ENCODE peak calls at places on chromosomes 6 and 20, in ten cellular contexts. W is GM03348; F is NCI-H1092; D is left cardiac atrium; V is mucosa of descending colon; A is adipocyte; X is activated CD8-positive, alpha-beta T cell treated with anti-CD3 and anti-CD28 coated beads, Interleukin-2, amount 10 ng/mL, durations not matched to agents 7 days and 5 days; R is lower lobe of right lung; M is GM06990; Y is IMR-90. Z is an unnamed sample.

GRCh38 chr6:148700047-148700712 is 46.6 kb upstream of the UST start:
- DNase-seq in Y (peak), A (peak), V (no peak), F (no peak), X (no peak), M (no peak), D (no peak), W (peak), R (no peak), Z (no peak)

GRCh38 chr6:23308166-23308565 is 738.8 kb downstream of the HDGFL1 start:
- DNase-seq in A (no peak), F (no peak), X (no peak), W (no peak), R (no peak), V (no peak), M (no peak), Y (no peak), D (no peak), Z (no peak)

GRCh38 chr6:13074746-13075490 is 253.4 kb downstream of the TBC1D7 start:
- DNase-seq in R (no peak), W (no peak), M (no peak), X (no peak), V (no peak), A (no peak), D (no peak), F (no peak), Y (no peak), Z (no peak)

GRCh38 chr6:43779864-43780260 is 9.9 kb downstream of the VEGFA start:
- DNase-seq in X (no peak), M (no peak), F (no peak), A (no peak), Y (no peak), R (peak), W (no peak), V (no peak), D (peak), Z (no peak)

GRCh38 chr20:59223750-59224149 is 60.1 kb downstream of the ZNF831 start:
- DNase-seq in A (no peak), D (no peak), X (no peak), W (no peak), R (no peak), M (no peak), F (no peak), V (no peak), Y (no peak), Z (no peak)

GRCh38 chr6:1047926-1048595 is 263.8 kb upstream of the FOXQ1 start:
- DNase-seq in M (no peak), R (no peak), X (no peak), W (no peak), F (no peak), Y (no peak), A (no peak), V (no peak), D (no peak), Z (no peak)

GRCh38 chr6:18883851-18884250 is 496.7 kb downstream of the RNF144B start:
- DNase-seq in M (no peak), R (no peak), D (no peak), F (no peak), W (no peak), X (no peak), A (no peak), Y (no peak), V (no peak), Z (no peak)

GRCh38 chr6:109514946-109515345 is 31.9 kb upstream of the ZBTB24 start:
- DNase-seq in Y (no peak), R (no peak), M (no peak), V (no peak), A (no peak), F (no peak), W (no peak), X (no peak), D (no peak), Z (no peak)

GRCh38 chr6:134152767-134153485 is 100.5 kb upstream of the SLC2A12 start:
- DNase-seq in W (no peak), X (no peak), D (no peak), V (no peak), M (no peak), Y (no peak), A (no peak), R (no peak), F (no peak), Z (no peak)

GRCh38 chr6:1016329-1017302 is 295.3 kb upstream of the FOXQ1 start:
- DNase-seq in R (no peak), Y (no peak), D (no peak), X (no peak), A (no peak), F (no peak), M (no peak), V (no peak), W (no peak), Z (no peak)

GRCh38 chr20:63966944-63967322 is 2.8 kb downstream of the ZNF512B start:
- DNase-seq in A (no peak), X (no peak), Y (no peak), W (no peak), R (peak), D (no peak), M (no peak), V (peak), F (no peak), Z (no peak)

GRCh38 chr6:161162722-161163121 is 111.1 kb downstream of the AGPAT4 start:
- DNase-seq in Y (no peak), M (no peak), F (no peak), W (no peak), D (no peak), X (no peak), V (no peak), R (no peak), A (no peak), Z (no peak)

GRCh38 chr6:28212510-28213212 is 12.4 kb upstream of the ZSCAN9 start:
- DNase-seq in W (peak), V (peak), A (peak), M (peak), Y (peak), X (peak), D (no peak), F (peak), R (no peak), Z (peak)

GRCh38 chr6:26436018-26436417 is 4.3 kb upstream of the BTN3A3 start:
- DNase-seq in V (no peak), R (no peak), X (no peak), A (no peak), W (no peak), F (no peak), D (no peak), Y (no peak), M (no peak), Z (no peak)

GRCh38 chr6:106082735-106083398 is 3.3 kb upstream of the PRDM1 start:
- DNase-seq in R (no peak), F (no peak), D (no peak), X (no peak), W (peak), M (no peak), Y (peak), A (peak), V (no peak), Z (no peak)

GRCh38 chr20:13356087-13356486 is 135.0 kb downstream of the ISM1 start:
- DNase-seq in Y (no peak), D (no peak), W (no peak), V (no peak), R (no peak), M (no peak), A (no peak), X (no peak), F (no peak), Z (no peak)

GRCh38 chr6:104606361-104606760 is 253.4 kb downstream of the HACE1 start:
- DNase-seq in W (no peak), A (no peak), X (no peak), Y (no peak), D (no peak), F (peak), V (no peak), M (no peak), R (no peak), Z (peak)

GRCh38 chr20:38260378-38261053 is at the start of gene KIAA1755:
- DNase-seq in D (peak), Y (no peak), R (no peak), V (no peak), F (no peak), A (peak), M (no peak), W (peak), X (no peak), Z (peak)

GRCh38 chr6:38012573-38012972 is 193.0 kb downstream of the ZFAND3 start:
- DNase-seq in D (no peak), F (no peak), X (peak), A (peak), Y (peak), V (no peak), W (peak), M (no peak), R (no peak), Z (peak)

GRCh38 chr20:7976015-7976414 is 35.8 kb upstream of the HAO1 start:
- DNase-seq in Y (peak), X (no peak), V (no peak), A (no peak), F (no peak), M (no peak), W (no peak), D (no peak), R (no peak), Z (no peak)

GRCh38 chr6:151325075-151326050 is 66.0 kb downstream of the ZBTB2 start:
- DNase-seq in W (peak), F (no peak), A (peak), M (no peak), R (peak), D (peak), V (no peak), Y (peak), X (peak), Z (peak)

GRCh38 chr6:33590531-33591198 is 10.6 kb upstream of the BAK1 start:
- DNase-seq in Y (no peak), M (no peak), A (no peak), F (no peak), R (peak), D (no peak), V (peak), X (no peak), W (no peak), Z (no peak)

GRCh38 chr6:28209753-28210535 is 15.1 kb upstream of the ZSCAN9 start:
- DNase-seq in A (no peak), Y (no peak), W (no peak), V (no peak), F (no peak), D (no peak), R (no peak), X (no peak), M (no peak), Z (no peak)

GRCh38 chr20:15992564-15992963 is 580.7 kb downstream of the KIF16B start:
- DNase-seq in W (no peak), F (no peak), M (no peak), D (no peak), R (no peak), V (no peak), Y (no peak), X (no peak), A (peak), Z (no peak)

GRCh38 chr20:36352843-36353553 is 46.9 kb downstream of the DLGAP4 start:
- DNase-seq in X (no peak), D (no peak), R (no peak), F (no peak), A (no peak), M (no peak), W (no peak), Y (no peak), V (no peak), Z (no peak)

GRCh38 chr6:44386364-44386928 is 1.1 kb upstream of the CDC5L start:
- DNase-seq in D (no peak), A (no peak), Y (no peak), W (peak), V (no peak), X (no peak), R (peak), M (no peak), F (peak), Z (peak)

GRCh38 chr6:116409756-116410155 is 39.0 kb downstream of the DSE start:
- DNase-seq in A (no peak), W (no peak), F (no peak), D (no peak), X (no peak), M (peak), R (no peak), Y (no peak), V (no peak), Z (no peak)

GRCh38 chr6:68502946-68503345 is 132.1 kb upstream of the ADGRB3 start:
- DNase-seq in V (no peak), W (no peak), R (no peak), M (no peak), F (no peak), D (no peak), X (no peak), Y (no peak), A (no peak), Z (no peak)

GRCh38 chr6:22784611-22785010 is 215.2 kb downstream of the HDGFL1 start:
- DNase-seq in M (no peak), A (peak), R (no peak), W (no peak), X (no peak), V (no peak), F (no peak), D (no peak), Y (peak), Z (no peak)

GRCh38 chr20:57464642-57465211 is 60.2 kb downstream of the CTCFL start:
- DNase-seq in M (no peak), Y (no peak), D (no peak), A (no peak), V (peak), W (no peak), F (no peak), X (no peak), R (peak), Z (no peak)

GRCh38 chr6:118869894-118870665 is 23.9 kb upstream of the ASF1A start:
- DNase-seq in D (no peak), Y (no peak), F (no peak), A (no peak), V (no peak), M (no peak), W (no peak), X (no peak), R (no peak), Z (no peak)

GRCh38 chr6:32087574-32088486 is 21.3 kb downstream of the TNXB start:
- DNase-seq in V (peak), Y (peak), M (peak), F (no peak), X (peak), W (no peak), R (peak), A (peak), D (peak), Z (peak)

GRCh38 chr6:123715243-123715863 is 78.6 kb upstream of the TRDN start:
- DNase-seq in D (no peak), V (no peak), Y (no peak), M (no peak), W (peak), A (peak), X (no peak), F (no peak), R (no peak), Z (peak)